ENCODE peak calls at places on chromosomes 4 and X, in five cellular contexts. M is RPMI7951, S is endothelial cell, U is AG09309, P is cardiac muscle cell. L is an unnamed sample.

GRCh38 chr4:115687356-115687755 is 573.9 kb upstream of the NDST4 start:
- DNase-seq in P (no peak), U (no peak), M (no peak), S (no peak), L (no peak)

GRCh38 chrX:51456814-51457213 is 39.6 kb downstream of the NUDT11 start:
- DNase-seq in M (peak), U (no peak), S (no peak), P (peak), L (peak)

GRCh38 chrX:35076061-35076460 is 133.5 kb downstream of the FAM47B start:
- DNase-seq in U (no peak), M (no peak), P (no peak), S (no peak), L (no peak)

GRCh38 chrX:123422875-123423274 is 238.8 kb downstream of the GRIA3 start:
- DNase-seq in U (no peak), S (peak), M (peak), P (peak), L (no peak)

GRCh38 chr4:158170691-158171455 is 2.0 kb downstream of the GASK1B start:
- DNase-seq in U (no peak), S (no peak), P (no peak), M (peak), L (no peak)

GRCh38 chr4:102610476-102610875 is 109.3 kb downstream of the NFKB1 start:
- DNase-seq in U (no peak), P (no peak), S (no peak), M (no peak), L (no peak)

GRCh38 chr4:7326693-7327340 is 107.9 kb downstream of the PSAPL1 start:
- DNase-seq in M (no peak), P (no peak), U (no peak), S (no peak), L (no peak)

GRCh38 chrX:53476371-53476770 is 42.2 kb upstream of the HSD17B10 start:
- DNase-seq in S (no peak), U (peak), P (no peak), M (no peak), L (no peak)

GRCh38 chrX:58025979-58026378 is 115.7 kb upstream of the ZXDA start:
- DNase-seq in M (peak), S (no peak), P (no peak), U (peak), L (peak)

GRCh38 chrX:63514575-63514967 is 163.4 kb upstream of the SPIN4 start:
- DNase-seq in M (no peak), S (no peak), U (no peak), P (no peak), L (no peak)

GRCh38 chr4:165312506-165312905 is 15.0 kb upstream of the MSMO1 start:
- DNase-seq in M (no peak), P (no peak), S (no peak), U (no peak), L (no peak)

GRCh38 chrX:46935295-46935694 is 23.1 kb downstream of the JADE3 start:
- DNase-seq in M (no peak), U (no peak), S (no peak), P (no peak), L (no peak)

GRCh38 chrX:66553973-66554372 is 84.9 kb downstream of the EDA2R start:
- DNase-seq in P (no peak), U (no peak), M (no peak), S (no peak), L (no peak)

GRCh38 chr4:41471126-41471665 is 66.8 kb upstream of the LIMCH1 start:
- DNase-seq in S (no peak), P (no peak), U (no peak), M (no peak), L (no peak)

GRCh38 chr4:58807843-58808605 is 1697.8 kb upstream of the IGFBP7 start:
- DNase-seq in P (no peak), S (no peak), M (no peak), U (no peak), L (no peak)

GRCh38 chrX:132023896-132024386 is 839 bp downstream of the STK26 start:
- DNase-seq in U (no peak), P (peak), M (peak), S (no peak), L (no peak)

GRCh38 chr4:80062527-80062926 is 10.5 kb downstream of the ANTXR2 start:
- DNase-seq in P (no peak), M (no peak), S (no peak), U (no peak), L (no peak)